ENCODE peak calls at places on chromosomes 11 and 22, in nine cellular contexts. One of them, this sample, is unnamed. For H3K4me1, the result is how much of the 10 kb centered on the place peaks cover.

GRCh38 chr22:44391026-44391425 is 78.3 kb upstream of the SHISAL1 start:
- DNase-seq in stomach: no peak
- DNase-seq in A549: no peak
- DNase-seq in esophagus muscularis mucosa: no peak
- DNase-seq in tibial nerve: no peak
- DNase-seq in H1: no peak
- DNase-seq in GM12878: no peak
- DNase-seq in ovary: no peak
- DNase-seq in sigmoid colon: no peak
- DNase-seq in this sample: peak

GRCh38 chr22:38451404-38451803 is 3.6 kb downstream of the KCNJ4 start:
- DNase-seq in stomach: no peak
- DNase-seq in A549: no peak
- DNase-seq in esophagus muscularis mucosa: no peak
- DNase-seq in tibial nerve: no peak
- DNase-seq in H1: no peak
- DNase-seq in GM12878: no peak
- DNase-seq in ovary: no peak
- DNase-seq in sigmoid colon: no peak
- DNase-seq in this sample: no peak

GRCh38 chr22:35894937-35895708 is 133.5 kb downstream of the RBFOX2 start:
- DNase-seq in stomach: no peak
- DNase-seq in A549: no peak
- DNase-seq in esophagus muscularis mucosa: no peak
- DNase-seq in tibial nerve: peak
- DNase-seq in H1: no peak
- DNase-seq in GM12878: no peak
- DNase-seq in ovary: peak
- DNase-seq in sigmoid colon: peak
- DNase-seq in this sample: no peak

GRCh38 chr11:57248780-57249383 is 11.8 kb upstream of the APLNR start:
- DNase-seq in stomach: peak
- DNase-seq in A549: peak
- DNase-seq in esophagus muscularis mucosa: no peak
- DNase-seq in tibial nerve: peak
- DNase-seq in H1: peak
- DNase-seq in GM12878: no peak
- DNase-seq in ovary: peak
- DNase-seq in sigmoid colon: peak
- DNase-seq in this sample: peak

GRCh38 chr11:63909621-63910506 is 7.1 kb downstream of the RCOR2 start:
- DNase-seq in stomach: no peak
- DNase-seq in A549: no peak
- DNase-seq in esophagus muscularis mucosa: no peak
- DNase-seq in tibial nerve: no peak
- DNase-seq in H1: peak
- DNase-seq in GM12878: no peak
- DNase-seq in ovary: no peak
- DNase-seq in sigmoid colon: no peak
- DNase-seq in this sample: peak

GRCh38 chr11:112995423-112996084 is 34.3 kb downstream of the NCAM1 start:
- DNase-seq in stomach: no peak
- DNase-seq in A549: no peak
- DNase-seq in esophagus muscularis mucosa: no peak
- DNase-seq in tibial nerve: no peak
- DNase-seq in H1: no peak
- DNase-seq in GM12878: no peak
- DNase-seq in ovary: no peak
- DNase-seq in sigmoid colon: no peak
- DNase-seq in this sample: no peak

GRCh38 chr11:28938091-28938490 is 829.9 kb downstream of the METTL15 start:
- DNase-seq in stomach: no peak
- DNase-seq in A549: no peak
- DNase-seq in esophagus muscularis mucosa: no peak
- DNase-seq in tibial nerve: no peak
- DNase-seq in H1: no peak
- DNase-seq in GM12878: no peak
- DNase-seq in ovary: no peak
- DNase-seq in sigmoid colon: no peak
- DNase-seq in this sample: no peak

GRCh38 chr11:3954448-3955298 is 99.2 kb downstream of the STIM1 start:
- DNase-seq in stomach: no peak
- DNase-seq in A549: no peak
- DNase-seq in esophagus muscularis mucosa: no peak
- DNase-seq in tibial nerve: no peak
- DNase-seq in H1: no peak
- DNase-seq in GM12878: no peak
- DNase-seq in ovary: no peak
- DNase-seq in sigmoid colon: no peak
- DNase-seq in this sample: no peak

GRCh38 chr11:6672006-6672405 is 11.1 kb downstream of the MRPL17 start:
- DNase-seq in stomach: no peak
- DNase-seq in A549: no peak
- DNase-seq in esophagus muscularis mucosa: no peak
- DNase-seq in tibial nerve: no peak
- DNase-seq in H1: no peak
- DNase-seq in GM12878: no peak
- DNase-seq in ovary: no peak
- DNase-seq in sigmoid colon: no peak
- DNase-seq in this sample: no peak

GRCh38 chr11:112440518-112440917 is 179.9 kb upstream of the PLET1 start:
- DNase-seq in stomach: no peak
- DNase-seq in A549: no peak
- DNase-seq in esophagus muscularis mucosa: no peak
- DNase-seq in tibial nerve: no peak
- DNase-seq in H1: no peak
- DNase-seq in GM12878: no peak
- DNase-seq in ovary: no peak
- DNase-seq in sigmoid colon: no peak
- DNase-seq in this sample: no peak

GRCh38 chr11:76314741-76315090 is 66.2 kb downstream of the THAP12 start:
- DNase-seq in stomach: no peak
- DNase-seq in A549: no peak
- DNase-seq in esophagus muscularis mucosa: no peak
- DNase-seq in tibial nerve: no peak
- DNase-seq in H1: no peak
- DNase-seq in GM12878: no peak
- DNase-seq in ovary: no peak
- DNase-seq in sigmoid colon: no peak
- DNase-seq in this sample: no peak

GRCh38 chr11:85316967-85317366 is 310.2 kb downstream of the DLG2 start:
- DNase-seq in stomach: no peak
- DNase-seq in A549: no peak
- DNase-seq in esophagus muscularis mucosa: no peak
- DNase-seq in tibial nerve: no peak
- DNase-seq in H1: no peak
- DNase-seq in GM12878: peak
- DNase-seq in ovary: no peak
- DNase-seq in sigmoid colon: no peak
- DNase-seq in this sample: no peak

DNA sequence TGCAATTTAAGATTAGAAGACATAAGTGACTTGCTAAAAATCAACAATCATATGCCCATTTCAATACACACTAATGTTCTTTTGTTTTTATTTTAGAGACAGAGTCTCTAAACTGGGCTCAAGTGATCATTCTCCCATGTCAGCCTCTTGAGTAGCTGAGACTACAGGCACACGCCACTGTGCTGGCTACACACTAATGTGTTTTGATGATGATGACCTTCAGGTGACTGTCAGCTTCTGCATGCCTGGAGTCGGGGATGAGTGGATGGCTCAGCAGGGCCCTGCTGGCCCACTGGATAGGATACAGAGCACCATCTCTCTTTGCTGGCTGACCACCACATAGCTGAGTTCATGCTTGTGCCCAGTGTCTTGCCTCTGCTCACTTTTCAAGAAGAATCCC is 27.0 kb upstream of the POU2AF1 start:
- DNase-seq in stomach: no peak
- DNase-seq in A549: no peak
- DNase-seq in esophagus muscularis mucosa: no peak
- DNase-seq in tibial nerve: no peak
- DNase-seq in H1: no peak
- DNase-seq in GM12878: no peak
- DNase-seq in ovary: no peak
- DNase-seq in sigmoid colon: no peak
- DNase-seq in this sample: no peak
- H3K4me1 ChIP-seq in stomach: under half
- H3K4me1 ChIP-seq in A549: under half
- H3K4me1 ChIP-seq in esophagus muscularis mucosa: under half
- H3K4me1 ChIP-seq in tibial nerve: under half
- H3K4me1 ChIP-seq in H1: under half
- H3K4me1 ChIP-seq in GM12878: under half
- H3K4me1 ChIP-seq in ovary: under half
- H3K4me1 ChIP-seq in sigmoid colon: under half
- H3K4me1 ChIP-seq in this sample: under half

DNA sequence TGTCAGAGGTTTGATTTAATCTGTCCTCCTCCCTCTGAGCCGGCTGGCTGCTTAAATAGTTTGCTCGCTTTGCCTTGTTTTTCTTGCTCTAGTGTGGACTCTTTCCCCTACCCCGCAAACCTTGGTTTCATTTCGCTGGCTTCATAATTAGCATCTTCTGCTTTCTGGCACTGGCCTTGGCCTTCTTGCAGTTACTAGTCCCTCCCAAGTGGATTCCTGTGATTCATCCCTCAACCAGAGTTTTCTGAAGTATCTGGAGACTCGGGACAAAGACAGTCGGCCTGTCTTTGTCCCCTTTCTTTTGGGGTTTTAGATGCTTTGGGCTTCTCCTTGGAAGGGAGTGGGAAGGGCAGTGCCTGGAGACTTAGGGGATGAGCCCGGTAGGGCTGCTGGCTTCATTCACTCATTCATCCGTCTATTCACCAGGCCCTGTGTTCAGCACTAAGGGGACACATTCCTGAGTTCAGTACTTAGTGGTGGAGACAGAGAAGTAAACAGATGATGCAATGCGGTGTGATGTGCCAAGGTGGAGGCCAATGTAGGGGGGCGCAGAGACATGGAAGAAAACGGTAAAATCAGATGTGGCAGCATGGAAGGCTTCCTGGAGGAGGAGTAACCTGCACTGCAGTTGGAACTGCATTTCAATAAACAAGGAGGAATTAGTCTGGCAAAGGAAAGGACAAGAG is 21.1 kb downstream of the GRIK4 start:
- DNase-seq in stomach: no peak
- DNase-seq in A549: no peak
- DNase-seq in esophagus muscularis mucosa: no peak
- DNase-seq in tibial nerve: no peak
- DNase-seq in H1: no peak
- DNase-seq in GM12878: no peak
- DNase-seq in ovary: peak
- DNase-seq in sigmoid colon: no peak
- DNase-seq in this sample: no peak
- H3K27ac ChIP-seq in stomach: no peak
- H3K27ac ChIP-seq in A549: no peak
- H3K27ac ChIP-seq in esophagus muscularis mucosa: no peak
- H3K27ac ChIP-seq in tibial nerve: no peak
- H3K27ac ChIP-seq in H1: no peak
- H3K27ac ChIP-seq in GM12878: no peak
- H3K27ac ChIP-seq in ovary: peak
- H3K27ac ChIP-seq in sigmoid colon: no peak
- H3K27ac ChIP-seq in this sample: no peak

GRCh38 chr11:118212131-118212725 is 12.6 kb downstream of the JAML start:
- DNase-seq in stomach: peak
- DNase-seq in A549: no peak
- DNase-seq in esophagus muscularis mucosa: no peak
- DNase-seq in tibial nerve: no peak
- DNase-seq in H1: no peak
- DNase-seq in GM12878: no peak
- DNase-seq in ovary: no peak
- DNase-seq in sigmoid colon: no peak
- DNase-seq in this sample: no peak

GRCh38 chr11:118211006-118211405 is 13.8 kb downstream of the JAML start:
- DNase-seq in stomach: no peak
- DNase-seq in A549: no peak
- DNase-seq in esophagus muscularis mucosa: no peak
- DNase-seq in tibial nerve: no peak
- DNase-seq in H1: peak
- DNase-seq in GM12878: no peak
- DNase-seq in ovary: no peak
- DNase-seq in sigmoid colon: no peak
- DNase-seq in this sample: no peak

GRCh38 chr11:118209037-118209436 is 15.8 kb downstream of the JAML start:
- DNase-seq in stomach: no peak
- DNase-seq in A549: no peak
- DNase-seq in esophagus muscularis mucosa: no peak
- DNase-seq in tibial nerve: no peak
- DNase-seq in H1: no peak
- DNase-seq in GM12878: no peak
- DNase-seq in ovary: no peak
- DNase-seq in sigmoid colon: no peak
- DNase-seq in this sample: no peak

GRCh38 chr11:118212781-118213565 is 11.8 kb downstream of the JAML start:
- DNase-seq in stomach: no peak
- DNase-seq in A549: no peak
- DNase-seq in esophagus muscularis mucosa: no peak
- DNase-seq in tibial nerve: no peak
- DNase-seq in H1: no peak
- DNase-seq in GM12878: no peak
- DNase-seq in ovary: no peak
- DNase-seq in sigmoid colon: no peak
- DNase-seq in this sample: no peak

DNA sequence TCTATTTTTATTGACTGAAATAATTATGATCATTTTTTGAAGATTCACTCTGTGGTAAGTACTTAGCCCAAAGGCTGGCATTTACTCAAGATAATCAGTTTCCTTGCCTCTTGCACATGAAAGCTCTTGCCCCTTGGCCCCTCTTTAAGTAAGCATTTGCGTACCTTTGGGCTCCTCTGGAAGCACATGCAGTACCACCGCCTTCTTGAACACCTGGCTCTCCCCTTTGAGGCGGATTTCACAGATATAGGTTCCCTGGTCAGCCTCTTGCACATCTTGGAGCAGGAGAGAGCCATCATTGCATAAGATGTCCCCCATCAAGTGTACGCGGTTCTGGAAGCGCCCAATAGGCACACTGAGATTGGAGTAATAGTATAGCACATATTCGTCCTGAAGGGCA is 14.5 kb downstream of the JAML start:
- DNase-seq in stomach: no peak
- DNase-seq in A549: no peak
- DNase-seq in esophagus muscularis mucosa: no peak
- DNase-seq in tibial nerve: no peak
- DNase-seq in H1: no peak
- DNase-seq in GM12878: no peak
- DNase-seq in ovary: no peak
- DNase-seq in sigmoid colon: no peak
- DNase-seq in this sample: no peak
- TF ChIP-seq EP300 in stomach: no peak
- TF ChIP-seq EP300 in A549: no peak
- TF ChIP-seq EP300 in esophagus muscularis mucosa: no peak
- TF ChIP-seq EP300 in tibial nerve: no peak
- TF ChIP-seq EP300 in H1: no peak
- TF ChIP-seq EP300 in GM12878: no peak
- TF ChIP-seq EP300 in ovary: no peak
- TF ChIP-seq EP300 in sigmoid colon: no peak
- TF ChIP-seq EP300 in this sample: no peak

DNA sequence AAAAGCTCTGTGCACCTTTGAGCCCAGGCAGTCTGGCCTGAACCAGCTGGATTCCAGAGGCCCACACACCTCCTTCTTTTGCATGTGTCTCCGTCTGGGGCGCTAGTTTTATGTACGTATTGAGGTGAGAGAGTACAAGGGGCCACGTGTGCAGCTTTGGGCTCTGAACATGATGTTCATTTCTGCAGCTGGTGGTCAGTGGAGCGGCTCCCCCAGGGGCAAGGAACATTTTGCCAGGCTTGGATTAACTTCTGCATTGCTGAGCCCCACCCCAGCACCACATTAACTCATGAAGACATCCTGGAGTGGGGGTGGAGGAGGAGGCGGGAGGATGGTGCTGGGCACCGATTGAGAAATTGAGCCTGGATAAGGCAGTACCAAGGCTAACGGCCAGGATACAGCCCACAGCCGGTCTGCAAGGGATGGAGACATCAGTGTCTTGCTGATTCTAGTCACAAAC is 13.8 kb downstream of the USP2 start:
- DNase-seq in stomach: no peak
- DNase-seq in A549: no peak
- DNase-seq in esophagus muscularis mucosa: no peak
- DNase-seq in tibial nerve: no peak
- DNase-seq in H1: no peak
- DNase-seq in GM12878: no peak
- DNase-seq in ovary: no peak
- DNase-seq in sigmoid colon: no peak
- DNase-seq in this sample: no peak
- H3K4me1 ChIP-seq in stomach: half or more
- H3K4me1 ChIP-seq in A549: half or more
- H3K4me1 ChIP-seq in esophagus muscularis mucosa: half or more
- H3K4me1 ChIP-seq in tibial nerve: under half
- H3K4me1 ChIP-seq in H1: under half
- H3K4me1 ChIP-seq in GM12878: under half
- H3K4me1 ChIP-seq in ovary: under half
- H3K4me1 ChIP-seq in sigmoid colon: half or more
- H3K4me1 ChIP-seq in this sample: under half